ENCODE peak calls at places on chromosome 10, in five cellular contexts. One of them, this sample, is unnamed.

GRCh38 chr10:123149162-123149567 is 1.2 kb downstream of the HMX2 start:
- DNase-seq in mammary epithelial cell: no peak
- DNase-seq in ACHN: no peak
- DNase-seq in activated CD4-positive, alpha-beta T cell treated with anti-CD3 and anti-CD28 coated beads, Interleukin-2, amount 50 U/mL, for 4 hours: no peak
- DNase-seq in AG04449: no peak
- DNase-seq in this sample: no peak

GRCh38 chr10:35398355-35398754 is 62.0 kb downstream of the CCNY start:
- DNase-seq in mammary epithelial cell: no peak
- DNase-seq in activated CD4-positive, alpha-beta T cell treated with anti-CD3 and anti-CD28 coated beads, Interleukin-2, amount 50 U/mL, for 4 hours: no peak
- DNase-seq in AG04449: no peak
- DNase-seq in ACHN: no peak
- DNase-seq in this sample: no peak

GRCh38 chr10:70479626-70480253 is 1.2 kb downstream of the PALD1 start:
- DNase-seq in mammary epithelial cell: no peak
- DNase-seq in ACHN: no peak
- DNase-seq in activated CD4-positive, alpha-beta T cell treated with anti-CD3 and anti-CD28 coated beads, Interleukin-2, amount 50 U/mL, for 4 hours: no peak
- DNase-seq in AG04449: no peak
- DNase-seq in this sample: no peak

GRCh38 chr10:131802156-131802915 is 98.5 kb upstream of the PPP2R2D start:
- DNase-seq in ACHN: no peak
- DNase-seq in mammary epithelial cell: no peak
- DNase-seq in activated CD4-positive, alpha-beta T cell treated with anti-CD3 and anti-CD28 coated beads, Interleukin-2, amount 50 U/mL, for 4 hours: no peak
- DNase-seq in AG04449: no peak
- DNase-seq in this sample: peak

GRCh38 chr10:76769161-76769560 is 868.4 kb downstream of the KCNMA1 start:
- DNase-seq in AG04449: no peak
- DNase-seq in ACHN: no peak
- DNase-seq in activated CD4-positive, alpha-beta T cell treated with anti-CD3 and anti-CD28 coated beads, Interleukin-2, amount 50 U/mL, for 4 hours: no peak
- DNase-seq in mammary epithelial cell: no peak
- DNase-seq in this sample: no peak

GRCh38 chr10:100791254-100792058 is 46.1 kb downstream of the PAX2 start:
- DNase-seq in AG04449: no peak
- DNase-seq in activated CD4-positive, alpha-beta T cell treated with anti-CD3 and anti-CD28 coated beads, Interleukin-2, amount 50 U/mL, for 4 hours: no peak
- DNase-seq in mammary epithelial cell: no peak
- DNase-seq in ACHN: no peak
- DNase-seq in this sample: no peak

GRCh38 chr10:100349672-100350071 is 2.6 kb downstream of the SCD start:
- DNase-seq in AG04449: no peak
- DNase-seq in activated CD4-positive, alpha-beta T cell treated with anti-CD3 and anti-CD28 coated beads, Interleukin-2, amount 50 U/mL, for 4 hours: no peak
- DNase-seq in ACHN: no peak
- DNase-seq in mammary epithelial cell: no peak
- DNase-seq in this sample: no peak

GRCh38 chr10:6299234-6299633 is 96.5 kb downstream of the PFKFB3 start:
- DNase-seq in mammary epithelial cell: peak
- DNase-seq in activated CD4-positive, alpha-beta T cell treated with anti-CD3 and anti-CD28 coated beads, Interleukin-2, amount 50 U/mL, for 4 hours: no peak
- DNase-seq in ACHN: peak
- DNase-seq in AG04449: no peak
- DNase-seq in this sample: no peak

GRCh38 chr10:72097448-72098300 is 9.3 kb upstream of the SPOCK2 start:
- DNase-seq in mammary epithelial cell: peak
- DNase-seq in activated CD4-positive, alpha-beta T cell treated with anti-CD3 and anti-CD28 coated beads, Interleukin-2, amount 50 U/mL, for 4 hours: no peak
- DNase-seq in AG04449: peak
- DNase-seq in ACHN: peak
- DNase-seq in this sample: peak

GRCh38 chr10:96565774-96566173 is 21.0 kb downstream of the TM9SF3 start:
- DNase-seq in mammary epithelial cell: no peak
- DNase-seq in ACHN: no peak
- DNase-seq in AG04449: no peak
- DNase-seq in activated CD4-positive, alpha-beta T cell treated with anti-CD3 and anti-CD28 coated beads, Interleukin-2, amount 50 U/mL, for 4 hours: no peak
- DNase-seq in this sample: no peak

GRCh38 chr10:7340179-7340874 is 70.5 kb downstream of the SFMBT2 start:
- DNase-seq in mammary epithelial cell: no peak
- DNase-seq in ACHN: no peak
- DNase-seq in AG04449: no peak
- DNase-seq in activated CD4-positive, alpha-beta T cell treated with anti-CD3 and anti-CD28 coated beads, Interleukin-2, amount 50 U/mL, for 4 hours: no peak
- DNase-seq in this sample: no peak

GRCh38 chr10:52883996-52884871 is 111.7 kb upstream of the MBL2 start:
- DNase-seq in mammary epithelial cell: peak
- DNase-seq in activated CD4-positive, alpha-beta T cell treated with anti-CD3 and anti-CD28 coated beads, Interleukin-2, amount 50 U/mL, for 4 hours: no peak
- DNase-seq in AG04449: peak
- DNase-seq in ACHN: peak
- DNase-seq in this sample: no peak

GRCh38 chr10:23439452-23439919 is 611 bp downstream of the OTUD1 start:
- DNase-seq in activated CD4-positive, alpha-beta T cell treated with anti-CD3 and anti-CD28 coated beads, Interleukin-2, amount 50 U/mL, for 4 hours: no peak
- DNase-seq in mammary epithelial cell: no peak
- DNase-seq in AG04449: no peak
- DNase-seq in ACHN: peak
- DNase-seq in this sample: no peak

GRCh38 chr10:118810796-118811195 is 56.0 kb upstream of the CACUL1 start:
- DNase-seq in activated CD4-positive, alpha-beta T cell treated with anti-CD3 and anti-CD28 coated beads, Interleukin-2, amount 50 U/mL, for 4 hours: no peak
- DNase-seq in AG04449: no peak
- DNase-seq in ACHN: no peak
- DNase-seq in mammary epithelial cell: no peak
- DNase-seq in this sample: no peak

GRCh38 chr10:120593693-120594092 is 136.7 kb downstream of the PLPP4 start:
- DNase-seq in ACHN: no peak
- DNase-seq in AG04449: no peak
- DNase-seq in mammary epithelial cell: no peak
- DNase-seq in activated CD4-positive, alpha-beta T cell treated with anti-CD3 and anti-CD28 coated beads, Interleukin-2, amount 50 U/mL, for 4 hours: no peak
- DNase-seq in this sample: peak

GRCh38 chr10:50552771-50553535 is 70.8 kb downstream of the SGMS1 start:
- DNase-seq in activated CD4-positive, alpha-beta T cell treated with anti-CD3 and anti-CD28 coated beads, Interleukin-2, amount 50 U/mL, for 4 hours: no peak
- DNase-seq in mammary epithelial cell: no peak
- DNase-seq in ACHN: peak
- DNase-seq in AG04449: no peak
- DNase-seq in this sample: no peak

GRCh38 chr10:17633353-17633752 is 10.6 kb upstream of the STAM start:
- DNase-seq in mammary epithelial cell: no peak
- DNase-seq in AG04449: no peak
- DNase-seq in ACHN: no peak
- DNase-seq in activated CD4-positive, alpha-beta T cell treated with anti-CD3 and anti-CD28 coated beads, Interleukin-2, amount 50 U/mL, for 4 hours: no peak
- DNase-seq in this sample: no peak

GRCh38 chr10:74936577-74937445 is 110.4 kb downstream of the KAT6B start:
- DNase-seq in activated CD4-positive, alpha-beta T cell treated with anti-CD3 and anti-CD28 coated beads, Interleukin-2, amount 50 U/mL, for 4 hours: no peak
- DNase-seq in ACHN: no peak
- DNase-seq in mammary epithelial cell: no peak
- DNase-seq in AG04449: no peak
- DNase-seq in this sample: no peak

GRCh38 chr10:5502903-5503835 is 3.8 kb upstream of the CALML5 start:
- DNase-seq in AG04449: no peak
- DNase-seq in mammary epithelial cell: peak
- DNase-seq in activated CD4-positive, alpha-beta T cell treated with anti-CD3 and anti-CD28 coated beads, Interleukin-2, amount 50 U/mL, for 4 hours: no peak
- DNase-seq in ACHN: no peak
- DNase-seq in this sample: no peak

GRCh38 chr10:1369665-1370064 is 313.5 kb downstream of the WDR37 start:
- DNase-seq in ACHN: no peak
- DNase-seq in AG04449: no peak
- DNase-seq in mammary epithelial cell: no peak
- DNase-seq in activated CD4-positive, alpha-beta T cell treated with anti-CD3 and anti-CD28 coated beads, Interleukin-2, amount 50 U/mL, for 4 hours: no peak
- DNase-seq in this sample: peak

GRCh38 chr10:69757553-69758309 is 44.0 kb upstream of the COL13A1 start:
- DNase-seq in activated CD4-positive, alpha-beta T cell treated with anti-CD3 and anti-CD28 coated beads, Interleukin-2, amount 50 U/mL, for 4 hours: no peak
- DNase-seq in mammary epithelial cell: peak
- DNase-seq in AG04449: no peak
- DNase-seq in ACHN: peak
- DNase-seq in this sample: peak

GRCh38 chr10:26359670-26360069 is 78.5 kb upstream of the APBB1IP start:
- DNase-seq in ACHN: no peak
- DNase-seq in AG04449: no peak
- DNase-seq in mammary epithelial cell: no peak
- DNase-seq in activated CD4-positive, alpha-beta T cell treated with anti-CD3 and anti-CD28 coated beads, Interleukin-2, amount 50 U/mL, for 4 hours: no peak
- DNase-seq in this sample: no peak

GRCh38 chr10:78980354-78980753 is 88.4 kb upstream of the ZMIZ1 start:
- DNase-seq in AG04449: no peak
- DNase-seq in ACHN: no peak
- DNase-seq in activated CD4-positive, alpha-beta T cell treated with anti-CD3 and anti-CD28 coated beads, Interleukin-2, amount 50 U/mL, for 4 hours: no peak
- DNase-seq in mammary epithelial cell: no peak
- DNase-seq in this sample: no peak

GRCh38 chr10:6516277-6516676 is 63.8 kb downstream of the PRKCQ start:
- DNase-seq in mammary epithelial cell: no peak
- DNase-seq in AG04449: no peak
- DNase-seq in ACHN: no peak
- DNase-seq in activated CD4-positive, alpha-beta T cell treated with anti-CD3 and anti-CD28 coated beads, Interleukin-2, amount 50 U/mL, for 4 hours: no peak
- DNase-seq in this sample: no peak

GRCh38 chr10:19719320-19719719 is 96.9 kb upstream of the PLXDC2 start:
- DNase-seq in mammary epithelial cell: no peak
- DNase-seq in activated CD4-positive, alpha-beta T cell treated with anti-CD3 and anti-CD28 coated beads, Interleukin-2, amount 50 U/mL, for 4 hours: no peak
- DNase-seq in ACHN: no peak
- DNase-seq in AG04449: no peak
- DNase-seq in this sample: no peak

GRCh38 chr10:75508239-75508813 is 76.9 kb downstream of the LRMDA start:
- DNase-seq in mammary epithelial cell: peak
- DNase-seq in ACHN: no peak
- DNase-seq in AG04449: peak
- DNase-seq in activated CD4-positive, alpha-beta T cell treated with anti-CD3 and anti-CD28 coated beads, Interleukin-2, amount 50 U/mL, for 4 hours: no peak
- DNase-seq in this sample: no peak

GRCh38 chr10:9605231-9605630 is 1412.4 kb upstream of the CELF2 start:
- DNase-seq in activated CD4-positive, alpha-beta T cell treated with anti-CD3 and anti-CD28 coated beads, Interleukin-2, amount 50 U/mL, for 4 hours: no peak
- DNase-seq in ACHN: no peak
- DNase-seq in mammary epithelial cell: no peak
- DNase-seq in AG04449: no peak
- DNase-seq in this sample: no peak

GRCh38 chr10:6842722-6843121 is 262.6 kb upstream of the PRKCQ start:
- DNase-seq in mammary epithelial cell: no peak
- DNase-seq in ACHN: no peak
- DNase-seq in activated CD4-positive, alpha-beta T cell treated with anti-CD3 and anti-CD28 coated beads, Interleukin-2, amount 50 U/mL, for 4 hours: no peak
- DNase-seq in AG04449: no peak
- DNase-seq in this sample: no peak

GRCh38 chr10:124200011-124200410 is 106.6 kb upstream of the CHST15 start:
- DNase-seq in activated CD4-positive, alpha-beta T cell treated with anti-CD3 and anti-CD28 coated beads, Interleukin-2, amount 50 U/mL, for 4 hours: no peak
- DNase-seq in ACHN: no peak
- DNase-seq in mammary epithelial cell: no peak
- DNase-seq in AG04449: no peak
- DNase-seq in this sample: no peak

GRCh38 chr10:71597821-71598498 is 121.6 kb downstream of the C10orf105 start:
- DNase-seq in activated CD4-positive, alpha-beta T cell treated with anti-CD3 and anti-CD28 coated beads, Interleukin-2, amount 50 U/mL, for 4 hours: no peak
- DNase-seq in mammary epithelial cell: no peak
- DNase-seq in AG04449: no peak
- DNase-seq in ACHN: no peak
- DNase-seq in this sample: no peak

GRCh38 chr10:100569687-100570517 is 34.2 kb downstream of the HIF1AN start:
- DNase-seq in mammary epithelial cell: no peak
- DNase-seq in AG04449: no peak
- DNase-seq in ACHN: no peak
- DNase-seq in activated CD4-positive, alpha-beta T cell treated with anti-CD3 and anti-CD28 coated beads, Interleukin-2, amount 50 U/mL, for 4 hours: no peak
- DNase-seq in this sample: peak

GRCh38 chr10:33559105-33559504 is 224.6 kb upstream of the NRP1 start:
- DNase-seq in activated CD4-positive, alpha-beta T cell treated with anti-CD3 and anti-CD28 coated beads, Interleukin-2, amount 50 U/mL, for 4 hours: no peak
- DNase-seq in ACHN: peak
- DNase-seq in mammary epithelial cell: peak
- DNase-seq in AG04449: no peak
- DNase-seq in this sample: no peak

GRCh38 chr10:71075066-71075758 is 137.2 kb upstream of the UNC5B start:
- DNase-seq in mammary epithelial cell: peak
- DNase-seq in ACHN: no peak
- DNase-seq in AG04449: no peak
- DNase-seq in activated CD4-positive, alpha-beta T cell treated with anti-CD3 and anti-CD28 coated beads, Interleukin-2, amount 50 U/mL, for 4 hours: no peak
- DNase-seq in this sample: peak